ENCODE peak calls at places on chromosome 7, in nine cellular contexts. G is fibroblast of lung; D is body of pancreas; I is psoas muscle; Z is A549; K is cardiac muscle cell; O is Peyer's patch; L is CD8-positive, alpha-beta T cell; V is adrenal gland. P is an unnamed sample.

GRCh38 chr7:118059209-118059608 is 124.8 kb upstream of the LSM8 start:
- DNase-seq in G (peak), D (no peak), I (no peak), Z (no peak), K (no peak), O (no peak), L (no peak), V (no peak), P (no peak)

GRCh38 chr7:109094-109493 is 83.3 kb upstream of the FAM20C start:
- DNase-seq in G (no peak), D (no peak), I (no peak), Z (no peak), K (no peak), O (no peak), L (no peak), V (no peak), P (no peak)

GRCh38 chr7:20219446-20220292 is 2.5 kb upstream of the MACC1 start:
- DNase-seq in G (peak), D (peak), I (peak), Z (peak), K (no peak), O (peak), L (peak), V (peak), P (peak)

GRCh38 chr7:151245360-151246160 is 2.9 kb downstream of the SMARCD3 start:
- DNase-seq in G (no peak), D (peak), I (peak), Z (no peak), K (peak), O (peak), L (peak), V (no peak), P (peak)

GRCh38 chr7:52482076-52482475 is 553.4 kb upstream of the POM121L12 start:
- DNase-seq in G (no peak), D (no peak), I (no peak), Z (no peak), K (no peak), O (no peak), L (no peak), V (no peak), P (no peak)

GRCh38 chr7:116780966-116781365 is 81.4 kb upstream of the CAPZA2 start:
- DNase-seq in G (no peak), D (peak), I (no peak), Z (no peak), K (no peak), O (no peak), L (no peak), V (no peak), P (no peak)

GRCh38 chr7:4699897-4700296 is 17.8 kb downstream of the FOXK1 start:
- DNase-seq in G (no peak), D (no peak), I (no peak), Z (no peak), K (no peak), O (no peak), L (no peak), V (no peak), P (no peak)

GRCh38 chr7:40749877-40750276 is 615.1 kb downstream of the SUGCT start:
- DNase-seq in G (peak), D (no peak), I (no peak), Z (no peak), K (no peak), O (no peak), L (no peak), V (no peak), P (no peak)

GRCh38 chr7:3233301-3233700 is 67.8 kb upstream of the SDK1 start:
- DNase-seq in G (no peak), D (no peak), I (no peak), Z (no peak), K (no peak), O (no peak), L (no peak), V (no peak), P (no peak)

GRCh38 chr7:74002474-74003017 is 25.4 kb upstream of the ELN start:
- DNase-seq in G (peak), D (peak), I (no peak), Z (peak), K (no peak), O (no peak), L (no peak), V (peak), P (peak)

GRCh38 chr7:23696916-23697441 is 13.0 kb upstream of the STK31 start:
- DNase-seq in G (peak), D (peak), I (peak), Z (peak), K (peak), O (peak), L (peak), V (peak), P (peak)

GRCh38 chr7:25857376-25858067 is 294.5 kb upstream of the NFE2L3 start:
- DNase-seq in G (peak), D (no peak), I (peak), Z (peak), K (peak), O (peak), L (no peak), V (no peak), P (no peak)

GRCh38 chr7:30886608-30887011 is 25.0 kb upstream of the AQP1 start:
- DNase-seq in G (peak), D (no peak), I (peak), Z (no peak), K (no peak), O (no peak), L (no peak), V (no peak), P (no peak)

GRCh38 chr7:68456469-68456868 is 1141.8 kb upstream of the AUTS2 start:
- DNase-seq in G (no peak), D (no peak), I (no peak), Z (no peak), K (no peak), O (no peak), L (no peak), V (no peak), P (no peak)

DNA sequence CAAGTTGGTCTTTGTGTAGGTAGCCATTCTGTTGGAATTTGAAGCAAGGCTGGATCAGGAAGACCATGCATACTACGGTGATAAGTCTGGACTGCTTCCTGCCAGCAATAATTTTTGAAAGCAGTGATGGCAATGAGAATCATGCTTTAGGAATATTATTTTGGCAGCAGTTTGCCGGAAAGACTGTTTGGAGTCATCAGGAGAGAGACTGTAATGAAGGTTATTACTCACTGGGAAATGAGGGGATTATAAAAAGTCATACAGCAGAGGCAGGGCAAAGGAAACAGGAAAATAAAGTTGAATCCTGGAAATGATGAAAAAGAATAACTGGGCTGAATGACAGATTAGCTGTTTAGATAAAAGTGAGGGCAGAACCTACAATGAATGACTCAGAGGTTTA is 1136.8 kb upstream of the AUTS2 start:
- DNase-seq in G (no peak), D (no peak), I (no peak), Z (peak), K (no peak), O (no peak), L (no peak), V (no peak), P (no peak)
- H3K4me3 ChIP-seq in G (no peak), D (no peak), I (no peak), Z (no peak), K (no peak), O (no peak), L (no peak), V (no peak), P (no peak)

GRCh38 chr7:155002411-155003214 is at the start of gene PAXIP1:
- DNase-seq in G (no peak), D (peak), I (peak), Z (peak), K (peak), O (peak), L (peak), V (peak), P (peak)

GRCh38 chr7:155000795-155001194 is 2.1 kb downstream of the PAXIP1 start:
- DNase-seq in G (no peak), D (peak), I (no peak), Z (no peak), K (no peak), O (no peak), L (peak), V (no peak), P (no peak)

GRCh38 chr7:155001756-155002410 is 1.0 kb downstream of the PAXIP1 start:
- DNase-seq in G (peak), D (no peak), I (no peak), Z (peak), K (no peak), O (no peak), L (peak), V (no peak), P (no peak)

GRCh38 chr7:155007947-155008346 is 5.0 kb upstream of the PAXIP1 start:
- DNase-seq in G (peak), D (no peak), I (no peak), Z (peak), K (peak), O (no peak), L (peak), V (no peak), P (no peak)

GRCh38 chr7:155003215-155003999 is 483 bp upstream of the PAXIP1 start:
- DNase-seq in G (peak), D (peak), I (peak), Z (peak), K (peak), O (peak), L (peak), V (peak), P (peak)
- TF ChIP-seq CTCF in G (no peak), D (no peak), I (no peak), Z (no peak), K (no peak), O (no peak), L (no peak), V (no peak), P (no peak)

GRCh38 chr7:106070201-106070551 is 41.9 kb downstream of the SYPL1 start:
- DNase-seq in G (no peak), D (peak), I (no peak), Z (no peak), K (no peak), O (no peak), L (no peak), V (peak), P (no peak)
- H3K27ac ChIP-seq in G (no peak), D (no peak), I (no peak), Z (no peak), K (no peak), O (peak), L (no peak), V (no peak), P (peak)

GRCh38 chr7:65503434-65504152 is 129.9 kb downstream of the ZNF92 start:
- DNase-seq in G (no peak), D (no peak), I (no peak), Z (no peak), K (no peak), O (no peak), L (no peak), V (no peak), P (no peak)

GRCh38 chr7:65509368-65510186 is 135.9 kb downstream of the ZNF92 start:
- DNase-seq in G (no peak), D (no peak), I (peak), Z (no peak), K (peak), O (peak), L (peak), V (no peak), P (no peak)
- H3K4me3 ChIP-seq in G (peak), D (peak), I (peak), Z (peak), K (peak), O (peak), L (peak), V (peak), P (peak)

P was measured in left lung.